ENCODE peak calls at places on chromosomes 5 and 9, in four cellular contexts. R is neural progenitor cell, T is cardiac muscle cell, F is tibial nerve. O is an unnamed sample. For H3K4me1, the result is how much of the 10 kb centered on the place peaks cover.

GRCh38 chr9:75869236-75869635 is 21.2 kb upstream of the PCSK5 start:
- DNase-seq in R (no peak), T (no peak), F (peak), O (no peak)

GRCh38 chr5:142977363-142978051 is 207.3 kb downstream of the ARHGAP26 start:
- DNase-seq in R (no peak), T (no peak), F (peak), O (no peak)

GRCh38 chr5:89735108-89735507 is 674.4 kb downstream of the CETN3 start:
- DNase-seq in R (no peak), T (no peak), F (no peak), O (no peak)

GRCh38 chr9:124342946-124343485 is 72.2 kb downstream of the PSMB7 start:
- DNase-seq in R (peak), T (no peak), F (peak), O (peak)

GRCh38 chr5:39100851-39101396 is 26.7 kb upstream of the RICTOR start:
- DNase-seq in R (no peak), T (no peak), F (no peak), O (no peak)

GRCh38 chr9:87713278-87713989 is 12.5 kb upstream of the CTSL start:
- DNase-seq in R (no peak), T (no peak), F (peak), O (peak)

GRCh38 chr5:122183098-122183794 is 53.9 kb downstream of the ZNF474 start:
- DNase-seq in R (no peak), T (no peak), F (peak), O (peak)

GRCh38 chr5:51278458-51279049 is 104.7 kb upstream of the ISL1 start:
- DNase-seq in R (no peak), T (peak), F (no peak), O (no peak)

GRCh38 chr5:56337715-56338319 is 104.7 kb upstream of the ANKRD55 start:
- DNase-seq in R (no peak), T (no peak), F (no peak), O (no peak)

GRCh38 chr9:3401556-3401955 is 124.2 kb downstream of the RFX3 start:
- DNase-seq in R (peak), T (no peak), F (no peak), O (no peak)

GRCh38 chr9:35114921-35115341 is 731 bp downstream of the ATOSB start:
- DNase-seq in R (peak), T (peak), F (peak), O (peak)

GRCh38 chr9:127967151-127967809 is 13.5 kb downstream of the EEIG1 start:
- DNase-seq in R (no peak), T (no peak), F (no peak), O (no peak)

GRCh38 chr9:115234094-115234493 is 116.1 kb upstream of the TNC start:
- DNase-seq in R (no peak), T (no peak), F (no peak), O (no peak)

GRCh38 chr9:124217839-124218437 is 39.8 kb upstream of the NEK6 start:
- DNase-seq in R (no peak), T (no peak), F (no peak), O (no peak)

GRCh38 chr9:137461663-137462395 is 2.7 kb upstream of the NSMF start:
- DNase-seq in R (peak), T (peak), F (no peak), O (no peak)

GRCh38 chr9:104074876-104075275 is 19.2 kb upstream of the SMC2 start:
- DNase-seq in R (no peak), T (no peak), F (no peak), O (no peak)

GRCh38 chr5:220008-220407 is 1.9 kb downstream of the SDHA start:
- DNase-seq in R (no peak), T (no peak), F (no peak), O (no peak)

GRCh38 chr5:124746252-124746915 is at the start of gene ZNF608:
- DNase-seq in R (peak), T (peak), F (peak), O (peak)

DNA sequence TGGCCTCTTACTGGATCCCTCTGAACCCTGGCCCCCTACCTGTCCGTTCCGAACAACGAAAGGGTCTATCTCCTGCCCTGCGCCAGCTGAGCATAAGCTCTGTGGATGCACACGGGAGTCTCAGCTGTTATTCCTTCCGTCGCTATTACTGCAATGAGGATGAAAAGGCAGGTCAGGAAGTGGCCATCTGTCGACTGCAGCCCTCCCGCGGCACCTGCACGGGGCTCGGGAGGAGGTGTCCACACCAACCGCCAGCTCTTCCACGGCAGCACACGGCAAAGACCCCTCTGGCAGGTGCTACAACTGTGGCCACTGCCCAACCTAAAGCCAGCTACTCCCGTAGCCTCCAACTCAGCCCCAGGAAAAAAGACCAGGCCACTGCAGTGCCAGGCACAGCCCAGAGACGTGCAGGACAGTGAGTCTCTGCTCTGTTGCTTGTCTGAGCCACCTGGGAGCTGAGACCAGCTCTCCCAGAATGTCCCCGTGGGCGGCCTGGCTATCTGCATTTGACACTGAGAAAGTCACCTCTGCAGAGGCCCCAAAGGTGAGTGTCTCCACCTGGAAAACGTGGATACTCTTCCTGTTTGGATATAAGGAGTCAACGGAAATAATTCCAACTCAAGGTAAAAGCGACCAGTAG is 19.1 kb downstream of the CAMSAP1 start:
- DNase-seq in R (no peak), T (no peak), F (no peak), O (no peak)
- H3K4me1 ChIP-seq in R (under half), T (under half), F (under half), O (under half)

GRCh38 chr9:37645903-37646506 is 4.7 kb upstream of the FRMPD1 start:
- DNase-seq in R (no peak), T (peak), F (no peak), O (no peak)

GRCh38 chr9:37656936-37657335 is 6.2 kb downstream of the FRMPD1 start:
- DNase-seq in R (no peak), T (no peak), F (no peak), O (no peak)

GRCh38 chr9:37653385-37653784 is 2.6 kb downstream of the FRMPD1 start:
- DNase-seq in R (no peak), T (no peak), F (no peak), O (no peak)

GRCh38 chr9:37650299-37650872 is 368 bp upstream of the FRMPD1 start:
- DNase-seq in R (peak), T (no peak), F (no peak), O (no peak)

DNA sequence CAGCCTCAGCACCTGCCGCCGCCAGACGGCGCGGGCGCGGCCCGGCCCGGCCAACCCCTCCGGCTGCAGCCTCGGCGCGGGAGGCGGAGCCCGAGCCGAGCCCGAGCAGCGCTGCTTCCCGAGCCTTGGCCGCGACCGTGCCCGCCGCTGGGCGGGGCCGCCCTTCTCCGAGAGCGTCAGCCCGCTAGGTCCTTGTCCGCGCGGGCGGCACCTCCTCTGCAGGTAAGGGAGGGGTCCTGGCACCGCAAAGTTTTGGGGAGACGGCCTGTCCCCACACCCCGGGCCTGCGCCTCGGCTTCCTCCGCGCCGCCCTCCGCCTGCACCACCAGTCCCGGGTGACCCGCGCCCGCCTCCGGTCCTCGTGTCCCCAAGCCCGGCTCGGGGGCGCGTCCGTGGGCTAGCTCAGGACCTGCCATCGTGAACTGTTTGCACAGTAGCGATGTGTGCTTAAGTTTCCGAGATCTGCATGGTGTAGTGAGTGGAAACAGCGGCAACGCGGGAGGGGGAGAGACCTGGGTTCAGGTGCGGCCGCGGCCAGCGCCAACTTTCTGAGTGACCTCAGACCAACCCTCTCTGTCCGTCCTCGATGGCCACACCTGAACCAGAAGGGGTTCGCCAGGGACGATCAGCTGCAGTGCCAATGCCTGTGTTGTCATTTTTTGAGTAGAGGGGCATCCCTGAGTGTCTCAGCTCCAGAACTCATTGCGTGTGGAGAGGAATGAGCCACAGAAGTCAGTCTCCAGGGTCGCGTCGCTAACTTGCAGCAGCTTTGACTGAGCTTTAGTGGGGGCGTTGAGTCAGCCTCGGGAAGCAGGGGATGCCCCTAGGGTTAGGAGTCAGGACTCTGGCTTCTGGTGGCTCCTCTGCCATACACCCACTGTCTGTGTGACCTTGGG is at the start of gene FRMPD1:
- DNase-seq in R (peak), T (peak), F (no peak), O (peak)
- TF ChIP-seq CTCF in R (no peak), T (no peak), F (no peak), O (no peak)

GRCh38 chr5:5371005-5371404 is 51.5 kb upstream of the ICE1 start:
- DNase-seq in R (no peak), T (no peak), F (no peak), O (no peak)
- H3K27ac ChIP-seq in R (no peak), T (no peak), F (no peak), O (no peak)

DNA sequence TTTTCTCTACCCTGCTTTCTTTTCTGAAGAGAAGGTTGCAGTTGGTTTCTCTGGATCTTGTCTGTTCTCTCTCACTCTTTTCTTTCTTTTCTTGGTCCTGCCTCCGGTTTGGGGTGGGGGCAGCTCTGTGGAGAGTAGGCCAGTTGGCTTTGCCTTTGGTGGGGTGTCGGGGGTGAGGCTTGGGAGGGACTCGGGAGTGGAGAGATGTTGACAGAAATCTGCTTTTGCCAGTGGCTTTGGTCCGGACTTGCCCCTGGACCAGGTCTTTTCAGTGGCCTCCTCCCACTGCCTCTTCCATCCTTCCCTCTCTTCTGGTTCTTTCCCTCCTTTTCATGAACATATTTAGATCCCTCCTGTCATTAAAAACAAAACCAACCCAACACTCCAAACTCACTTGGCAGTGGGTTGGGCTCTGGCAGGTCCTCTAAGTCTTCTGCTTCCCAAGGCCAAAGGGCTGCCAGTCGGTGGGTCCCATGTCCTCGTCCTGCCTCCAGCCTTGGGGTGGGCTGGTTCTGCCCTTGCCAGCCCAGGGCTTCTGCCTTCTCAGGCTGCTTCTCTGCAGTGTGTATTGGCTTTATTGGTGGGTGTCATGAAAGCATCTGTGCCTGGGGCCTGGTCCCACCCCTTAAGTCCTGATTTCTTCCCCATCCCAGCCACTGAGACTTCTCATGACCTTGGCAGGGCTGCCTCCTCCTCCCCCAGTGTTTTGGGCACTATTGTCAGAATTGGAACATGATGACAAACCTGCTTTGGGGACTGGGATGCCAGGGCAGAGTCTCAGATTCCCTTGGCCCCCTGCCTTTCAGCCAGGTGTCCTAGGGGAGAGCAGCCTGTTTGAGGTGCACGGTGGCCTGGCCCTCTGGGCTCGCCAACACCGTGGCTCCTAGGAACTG is 16.9 kb downstream of the ANKRD33B start:
- DNase-seq in R (no peak), T (no peak), F (no peak), O (no peak)
- H3K4me1 ChIP-seq in R (under half), T (under half), F (under half), O (under half)

GRCh38 chr9:78958887-78959286 is 612.9 kb upstream of the TLE4 start:
- DNase-seq in R (no peak), T (no peak), F (no peak), O (no peak)
- TF ChIP-seq CTCF in R (peak), T (no peak), F (no peak), O (no peak)

GRCh38 chr5:126692971-126693370 is 84.0 kb upstream of the LMNB1 start:
- DNase-seq in R (no peak), T (no peak), F (no peak), O (no peak)

GRCh38 chr5:126693806-126694205 is 83.1 kb upstream of the LMNB1 start:
- DNase-seq in R (no peak), T (no peak), F (no peak), O (no peak)

GRCh38 chr5:126695081-126695480 is 81.9 kb upstream of the LMNB1 start:
- DNase-seq in R (no peak), T (no peak), F (no peak), O (no peak)

DNA sequence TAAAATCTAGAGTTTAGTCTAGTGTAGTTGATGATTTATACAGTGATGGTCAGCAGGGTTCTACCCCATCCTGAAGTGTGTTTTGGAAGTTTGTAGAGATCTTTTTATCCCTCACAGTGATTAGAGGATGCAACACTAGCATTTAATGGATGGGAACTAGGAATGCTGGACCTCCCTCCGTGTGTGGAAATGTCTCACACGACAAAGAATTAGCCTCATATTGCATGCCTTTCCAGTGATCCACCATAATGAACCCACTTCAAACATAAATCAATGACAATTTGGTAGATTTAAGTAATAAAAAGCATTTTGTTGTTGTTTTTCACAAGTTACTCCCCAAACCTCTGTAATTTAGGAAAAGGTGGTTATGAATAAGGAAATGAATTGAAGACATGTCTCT is 82.5 kb upstream of the LMNB1 start:
- DNase-seq in R (no peak), T (no peak), F (no peak), O (no peak)
- H3K27ac ChIP-seq in R (no peak), T (no peak), F (no peak), O (no peak)

GRCh38 chr9:113620016-113620376 is 156.5 kb downstream of the RGS3 start:
- DNase-seq in R (no peak), T (no peak), F (no peak), O (no peak)
- H3K4me1 ChIP-seq in R (under half), T (under half), F (under half), O (under half)

GRCh38 chr9:32401471-32401870 is 17.0 kb downstream of the ACO1 start:
- DNase-seq in R (no peak), T (no peak), F (no peak), O (no peak)

GRCh38 chr9:32398207-32398606 is 13.8 kb downstream of the ACO1 start:
- DNase-seq in R (no peak), T (no peak), F (no peak), O (no peak)

GRCh38 chr9:32394381-32395049 is 10.1 kb downstream of the ACO1 start:
- DNase-seq in R (no peak), T (no peak), F (no peak), O (no peak)

GRCh38 chr9:32399110-32399815 is 14.8 kb downstream of the ACO1 start:
- DNase-seq in R (no peak), T (no peak), F (no peak), O (no peak)

GRCh38 chr9:32395483-32396216 is 11.2 kb downstream of the ACO1 start:
- DNase-seq in R (no peak), T (no peak), F (peak), O (no peak)
- TF ChIP-seq CTCF in R (no peak), T (peak), F (no peak), O (no peak)

GRCh38 chr5:173941102-173941501 is 47.9 kb upstream of the C5orf47 start:
- DNase-seq in R (peak), T (no peak), F (no peak), O (no peak)
- H3K27ac ChIP-seq in R (no peak), T (peak), F (no peak), O (no peak)